ENCODE peak calls at places on chromosomes 13 and 19, in eight cellular contexts. One of them, this sample, is unnamed.

GRCh38 chr19:56400485-56400884 is 3.6 kb upstream of the ZNF583 start:
- DNase-seq in MCF 10A: no peak
- DNase-seq in stimulated activated CD8-positive, alpha-beta memory T cell treated with anti-CD3 and anti-CD28 coated beads, Interleukin-7, amount 100 ng/mL, for 1 hour: no peak
- DNase-seq in NCI-H1436: no peak
- DNase-seq in RKO: peak
- DNase-seq in activated CD4-positive, alpha-beta T cell treated with anti-CD3 and anti-CD28 coated beads, Interleukin-2, amount 50 U/mL, for 1 hour: no peak
- DNase-seq in HT1080: no peak
- DNase-seq in effector memory CD4-positive, alpha-beta T cell: no peak
- DNase-seq in this sample: no peak

GRCh38 chr19:35352448-35353304 is 5.0 kb downstream of the FFAR1 start:
- DNase-seq in MCF 10A: peak
- DNase-seq in stimulated activated CD8-positive, alpha-beta memory T cell treated with anti-CD3 and anti-CD28 coated beads, Interleukin-7, amount 100 ng/mL, for 1 hour: peak
- DNase-seq in NCI-H1436: peak
- DNase-seq in RKO: peak
- DNase-seq in activated CD4-positive, alpha-beta T cell treated with anti-CD3 and anti-CD28 coated beads, Interleukin-2, amount 50 U/mL, for 1 hour: peak
- DNase-seq in HT1080: peak
- DNase-seq in effector memory CD4-positive, alpha-beta T cell: peak
- DNase-seq in this sample: peak

GRCh38 chr19:47704024-47704423 is 9.2 kb upstream of the EHD2 start:
- DNase-seq in MCF 10A: peak
- DNase-seq in stimulated activated CD8-positive, alpha-beta memory T cell treated with anti-CD3 and anti-CD28 coated beads, Interleukin-7, amount 100 ng/mL, for 1 hour: no peak
- DNase-seq in NCI-H1436: no peak
- DNase-seq in RKO: no peak
- DNase-seq in activated CD4-positive, alpha-beta T cell treated with anti-CD3 and anti-CD28 coated beads, Interleukin-2, amount 50 U/mL, for 1 hour: no peak
- DNase-seq in HT1080: no peak
- DNase-seq in effector memory CD4-positive, alpha-beta T cell: no peak
- DNase-seq in this sample: no peak

GRCh38 chr19:12969292-12969988 is at the start of gene DAND5:
- DNase-seq in MCF 10A: no peak
- DNase-seq in stimulated activated CD8-positive, alpha-beta memory T cell treated with anti-CD3 and anti-CD28 coated beads, Interleukin-7, amount 100 ng/mL, for 1 hour: no peak
- DNase-seq in NCI-H1436: no peak
- DNase-seq in RKO: no peak
- DNase-seq in activated CD4-positive, alpha-beta T cell treated with anti-CD3 and anti-CD28 coated beads, Interleukin-2, amount 50 U/mL, for 1 hour: no peak
- DNase-seq in HT1080: no peak
- DNase-seq in effector memory CD4-positive, alpha-beta T cell: no peak
- DNase-seq in this sample: no peak

GRCh38 chr19:39676004-39676403 is 20.3 kb downstream of the LGALS16 start:
- DNase-seq in MCF 10A: no peak
- DNase-seq in stimulated activated CD8-positive, alpha-beta memory T cell treated with anti-CD3 and anti-CD28 coated beads, Interleukin-7, amount 100 ng/mL, for 1 hour: no peak
- DNase-seq in NCI-H1436: no peak
- DNase-seq in RKO: peak
- DNase-seq in activated CD4-positive, alpha-beta T cell treated with anti-CD3 and anti-CD28 coated beads, Interleukin-2, amount 50 U/mL, for 1 hour: no peak
- DNase-seq in HT1080: peak
- DNase-seq in effector memory CD4-positive, alpha-beta T cell: no peak
- DNase-seq in this sample: no peak

GRCh38 chr13:111912453-111912866 is 154.5 kb upstream of the SOX1 start:
- DNase-seq in MCF 10A: no peak
- DNase-seq in stimulated activated CD8-positive, alpha-beta memory T cell treated with anti-CD3 and anti-CD28 coated beads, Interleukin-7, amount 100 ng/mL, for 1 hour: no peak
- DNase-seq in NCI-H1436: no peak
- DNase-seq in RKO: no peak
- DNase-seq in activated CD4-positive, alpha-beta T cell treated with anti-CD3 and anti-CD28 coated beads, Interleukin-2, amount 50 U/mL, for 1 hour: no peak
- DNase-seq in HT1080: no peak
- DNase-seq in effector memory CD4-positive, alpha-beta T cell: no peak
- DNase-seq in this sample: no peak

GRCh38 chr13:24627090-24627714 is 53.0 kb upstream of the ATP12A start:
- DNase-seq in MCF 10A: no peak
- DNase-seq in stimulated activated CD8-positive, alpha-beta memory T cell treated with anti-CD3 and anti-CD28 coated beads, Interleukin-7, amount 100 ng/mL, for 1 hour: no peak
- DNase-seq in NCI-H1436: no peak
- DNase-seq in RKO: no peak
- DNase-seq in activated CD4-positive, alpha-beta T cell treated with anti-CD3 and anti-CD28 coated beads, Interleukin-2, amount 50 U/mL, for 1 hour: no peak
- DNase-seq in HT1080: no peak
- DNase-seq in effector memory CD4-positive, alpha-beta T cell: no peak
- DNase-seq in this sample: no peak

GRCh38 chr13:25267715-25268114 is 19.6 kb downstream of the MTMR6 start:
- DNase-seq in MCF 10A: peak
- DNase-seq in stimulated activated CD8-positive, alpha-beta memory T cell treated with anti-CD3 and anti-CD28 coated beads, Interleukin-7, amount 100 ng/mL, for 1 hour: no peak
- DNase-seq in NCI-H1436: no peak
- DNase-seq in RKO: peak
- DNase-seq in activated CD4-positive, alpha-beta T cell treated with anti-CD3 and anti-CD28 coated beads, Interleukin-2, amount 50 U/mL, for 1 hour: no peak
- DNase-seq in HT1080: no peak
- DNase-seq in effector memory CD4-positive, alpha-beta T cell: no peak
- DNase-seq in this sample: no peak

GRCh38 chr13:51895906-51896888 is 34.4 kb downstream of the CCDC70 start:
- DNase-seq in MCF 10A: peak
- DNase-seq in stimulated activated CD8-positive, alpha-beta memory T cell treated with anti-CD3 and anti-CD28 coated beads, Interleukin-7, amount 100 ng/mL, for 1 hour: no peak
- DNase-seq in NCI-H1436: no peak
- DNase-seq in RKO: peak
- DNase-seq in activated CD4-positive, alpha-beta T cell treated with anti-CD3 and anti-CD28 coated beads, Interleukin-2, amount 50 U/mL, for 1 hour: peak
- DNase-seq in HT1080: peak
- DNase-seq in effector memory CD4-positive, alpha-beta T cell: peak
- DNase-seq in this sample: peak

GRCh38 chr13:51136276-51136980 is 25.4 kb upstream of the C13orf42 start:
- DNase-seq in MCF 10A: no peak
- DNase-seq in stimulated activated CD8-positive, alpha-beta memory T cell treated with anti-CD3 and anti-CD28 coated beads, Interleukin-7, amount 100 ng/mL, for 1 hour: no peak
- DNase-seq in NCI-H1436: no peak
- DNase-seq in RKO: no peak
- DNase-seq in activated CD4-positive, alpha-beta T cell treated with anti-CD3 and anti-CD28 coated beads, Interleukin-2, amount 50 U/mL, for 1 hour: no peak
- DNase-seq in HT1080: no peak
- DNase-seq in effector memory CD4-positive, alpha-beta T cell: no peak
- DNase-seq in this sample: no peak

GRCh38 chr13:40657961-40658360 is 8.5 kb downstream of the FOXO1 start:
- DNase-seq in MCF 10A: no peak
- DNase-seq in stimulated activated CD8-positive, alpha-beta memory T cell treated with anti-CD3 and anti-CD28 coated beads, Interleukin-7, amount 100 ng/mL, for 1 hour: no peak
- DNase-seq in NCI-H1436: no peak
- DNase-seq in RKO: no peak
- DNase-seq in activated CD4-positive, alpha-beta T cell treated with anti-CD3 and anti-CD28 coated beads, Interleukin-2, amount 50 U/mL, for 1 hour: no peak
- DNase-seq in HT1080: no peak
- DNase-seq in effector memory CD4-positive, alpha-beta T cell: no peak
- DNase-seq in this sample: no peak

GRCh38 chr13:100483836-100484381 is 104.7 kb downstream of the GGACT start:
- DNase-seq in MCF 10A: no peak
- DNase-seq in stimulated activated CD8-positive, alpha-beta memory T cell treated with anti-CD3 and anti-CD28 coated beads, Interleukin-7, amount 100 ng/mL, for 1 hour: no peak
- DNase-seq in NCI-H1436: no peak
- DNase-seq in RKO: no peak
- DNase-seq in activated CD4-positive, alpha-beta T cell treated with anti-CD3 and anti-CD28 coated beads, Interleukin-2, amount 50 U/mL, for 1 hour: no peak
- DNase-seq in HT1080: no peak
- DNase-seq in effector memory CD4-positive, alpha-beta T cell: no peak
- DNase-seq in this sample: no peak

GRCh38 chr13:97339019-97339988 is 94.7 kb upstream of the RAP2A start:
- DNase-seq in MCF 10A: no peak
- DNase-seq in stimulated activated CD8-positive, alpha-beta memory T cell treated with anti-CD3 and anti-CD28 coated beads, Interleukin-7, amount 100 ng/mL, for 1 hour: no peak
- DNase-seq in NCI-H1436: no peak
- DNase-seq in RKO: no peak
- DNase-seq in activated CD4-positive, alpha-beta T cell treated with anti-CD3 and anti-CD28 coated beads, Interleukin-2, amount 50 U/mL, for 1 hour: no peak
- DNase-seq in HT1080: no peak
- DNase-seq in effector memory CD4-positive, alpha-beta T cell: no peak
- DNase-seq in this sample: no peak

GRCh38 chr13:31803327-31803726 is 64.0 kb downstream of the RXFP2 start:
- DNase-seq in MCF 10A: no peak
- DNase-seq in stimulated activated CD8-positive, alpha-beta memory T cell treated with anti-CD3 and anti-CD28 coated beads, Interleukin-7, amount 100 ng/mL, for 1 hour: no peak
- DNase-seq in NCI-H1436: no peak
- DNase-seq in RKO: no peak
- DNase-seq in activated CD4-positive, alpha-beta T cell treated with anti-CD3 and anti-CD28 coated beads, Interleukin-2, amount 50 U/mL, for 1 hour: no peak
- DNase-seq in HT1080: no peak
- DNase-seq in effector memory CD4-positive, alpha-beta T cell: no peak
- DNase-seq in this sample: no peak

GRCh38 chr13:79781829-79782540 is 301.0 kb downstream of the NDFIP2 start:
- DNase-seq in MCF 10A: no peak
- DNase-seq in stimulated activated CD8-positive, alpha-beta memory T cell treated with anti-CD3 and anti-CD28 coated beads, Interleukin-7, amount 100 ng/mL, for 1 hour: no peak
- DNase-seq in NCI-H1436: no peak
- DNase-seq in RKO: no peak
- DNase-seq in activated CD4-positive, alpha-beta T cell treated with anti-CD3 and anti-CD28 coated beads, Interleukin-2, amount 50 U/mL, for 1 hour: no peak
- DNase-seq in HT1080: no peak
- DNase-seq in effector memory CD4-positive, alpha-beta T cell: no peak
- DNase-seq in this sample: no peak

GRCh38 chr13:43528992-43529391 is 257.8 kb downstream of the ENOX1 start:
- DNase-seq in MCF 10A: peak
- DNase-seq in stimulated activated CD8-positive, alpha-beta memory T cell treated with anti-CD3 and anti-CD28 coated beads, Interleukin-7, amount 100 ng/mL, for 1 hour: no peak
- DNase-seq in NCI-H1436: no peak
- DNase-seq in RKO: no peak
- DNase-seq in activated CD4-positive, alpha-beta T cell treated with anti-CD3 and anti-CD28 coated beads, Interleukin-2, amount 50 U/mL, for 1 hour: no peak
- DNase-seq in HT1080: no peak
- DNase-seq in effector memory CD4-positive, alpha-beta T cell: no peak
- DNase-seq in this sample: no peak

GRCh38 chr13:51959773-51960172 is 51.5 kb downstream of the ATP7B start:
- DNase-seq in MCF 10A: no peak
- DNase-seq in stimulated activated CD8-positive, alpha-beta memory T cell treated with anti-CD3 and anti-CD28 coated beads, Interleukin-7, amount 100 ng/mL, for 1 hour: no peak
- DNase-seq in NCI-H1436: no peak
- DNase-seq in RKO: no peak
- DNase-seq in activated CD4-positive, alpha-beta T cell treated with anti-CD3 and anti-CD28 coated beads, Interleukin-2, amount 50 U/mL, for 1 hour: no peak
- DNase-seq in HT1080: no peak
- DNase-seq in effector memory CD4-positive, alpha-beta T cell: no peak
- DNase-seq in this sample: no peak

GRCh38 chr19:934865-935422 is 9.1 kb downstream of the ARID3A start:
- DNase-seq in MCF 10A: peak
- DNase-seq in stimulated activated CD8-positive, alpha-beta memory T cell treated with anti-CD3 and anti-CD28 coated beads, Interleukin-7, amount 100 ng/mL, for 1 hour: no peak
- DNase-seq in NCI-H1436: no peak
- DNase-seq in RKO: no peak
- DNase-seq in activated CD4-positive, alpha-beta T cell treated with anti-CD3 and anti-CD28 coated beads, Interleukin-2, amount 50 U/mL, for 1 hour: no peak
- DNase-seq in HT1080: no peak
- DNase-seq in effector memory CD4-positive, alpha-beta T cell: no peak
- DNase-seq in this sample: no peak

GRCh38 chr13:98823442-98823841 is 71.0 kb upstream of the SLC15A1 start:
- DNase-seq in MCF 10A: no peak
- DNase-seq in stimulated activated CD8-positive, alpha-beta memory T cell treated with anti-CD3 and anti-CD28 coated beads, Interleukin-7, amount 100 ng/mL, for 1 hour: no peak
- DNase-seq in NCI-H1436: no peak
- DNase-seq in RKO: no peak
- DNase-seq in activated CD4-positive, alpha-beta T cell treated with anti-CD3 and anti-CD28 coated beads, Interleukin-2, amount 50 U/mL, for 1 hour: no peak
- DNase-seq in HT1080: no peak
- DNase-seq in effector memory CD4-positive, alpha-beta T cell: no peak
- DNase-seq in this sample: no peak

GRCh38 chr13:106506286-106506685 is 29.2 kb downstream of the EFNB2 start:
- DNase-seq in MCF 10A: no peak
- DNase-seq in stimulated activated CD8-positive, alpha-beta memory T cell treated with anti-CD3 and anti-CD28 coated beads, Interleukin-7, amount 100 ng/mL, for 1 hour: no peak
- DNase-seq in NCI-H1436: no peak
- DNase-seq in RKO: no peak
- DNase-seq in activated CD4-positive, alpha-beta T cell treated with anti-CD3 and anti-CD28 coated beads, Interleukin-2, amount 50 U/mL, for 1 hour: no peak
- DNase-seq in HT1080: no peak
- DNase-seq in effector memory CD4-positive, alpha-beta T cell: no peak
- DNase-seq in this sample: no peak

GRCh38 chr19:33794578-33795369 is 1.9 kb upstream of the KCTD15 start:
- DNase-seq in MCF 10A: no peak
- DNase-seq in stimulated activated CD8-positive, alpha-beta memory T cell treated with anti-CD3 and anti-CD28 coated beads, Interleukin-7, amount 100 ng/mL, for 1 hour: no peak
- DNase-seq in NCI-H1436: no peak
- DNase-seq in RKO: no peak
- DNase-seq in activated CD4-positive, alpha-beta T cell treated with anti-CD3 and anti-CD28 coated beads, Interleukin-2, amount 50 U/mL, for 1 hour: no peak
- DNase-seq in HT1080: no peak
- DNase-seq in effector memory CD4-positive, alpha-beta T cell: no peak
- DNase-seq in this sample: no peak

GRCh38 chr13:59776924-59777690 is 386.6 kb downstream of the DIAPH3 start:
- DNase-seq in MCF 10A: peak
- DNase-seq in stimulated activated CD8-positive, alpha-beta memory T cell treated with anti-CD3 and anti-CD28 coated beads, Interleukin-7, amount 100 ng/mL, for 1 hour: no peak
- DNase-seq in NCI-H1436: no peak
- DNase-seq in RKO: peak
- DNase-seq in activated CD4-positive, alpha-beta T cell treated with anti-CD3 and anti-CD28 coated beads, Interleukin-2, amount 50 U/mL, for 1 hour: no peak
- DNase-seq in HT1080: peak
- DNase-seq in effector memory CD4-positive, alpha-beta T cell: no peak
- DNase-seq in this sample: no peak

GRCh38 chr19:46716013-46716671 is 772 bp downstream of the PRKD2 start:
- DNase-seq in MCF 10A: peak
- DNase-seq in stimulated activated CD8-positive, alpha-beta memory T cell treated with anti-CD3 and anti-CD28 coated beads, Interleukin-7, amount 100 ng/mL, for 1 hour: no peak
- DNase-seq in NCI-H1436: peak
- DNase-seq in RKO: peak
- DNase-seq in activated CD4-positive, alpha-beta T cell treated with anti-CD3 and anti-CD28 coated beads, Interleukin-2, amount 50 U/mL, for 1 hour: no peak
- DNase-seq in HT1080: no peak
- DNase-seq in effector memory CD4-positive, alpha-beta T cell: no peak
- DNase-seq in this sample: no peak

GRCh38 chr13:99046851-99047250 is 69.0 kb upstream of the DOCK9 start:
- DNase-seq in MCF 10A: no peak
- DNase-seq in stimulated activated CD8-positive, alpha-beta memory T cell treated with anti-CD3 and anti-CD28 coated beads, Interleukin-7, amount 100 ng/mL, for 1 hour: no peak
- DNase-seq in NCI-H1436: no peak
- DNase-seq in RKO: no peak
- DNase-seq in activated CD4-positive, alpha-beta T cell treated with anti-CD3 and anti-CD28 coated beads, Interleukin-2, amount 50 U/mL, for 1 hour: no peak
- DNase-seq in HT1080: no peak
- DNase-seq in effector memory CD4-positive, alpha-beta T cell: no peak
- DNase-seq in this sample: no peak

GRCh38 chr13:27559714-27560113 is 60.6 kb downstream of the LNX2 start:
- DNase-seq in MCF 10A: no peak
- DNase-seq in stimulated activated CD8-positive, alpha-beta memory T cell treated with anti-CD3 and anti-CD28 coated beads, Interleukin-7, amount 100 ng/mL, for 1 hour: no peak
- DNase-seq in NCI-H1436: no peak
- DNase-seq in RKO: peak
- DNase-seq in activated CD4-positive, alpha-beta T cell treated with anti-CD3 and anti-CD28 coated beads, Interleukin-2, amount 50 U/mL, for 1 hour: no peak
- DNase-seq in HT1080: no peak
- DNase-seq in effector memory CD4-positive, alpha-beta T cell: peak
- DNase-seq in this sample: no peak

GRCh38 chr19:35346193-35347052 is 1.3 kb upstream of the FFAR1 start:
- DNase-seq in MCF 10A: no peak
- DNase-seq in stimulated activated CD8-positive, alpha-beta memory T cell treated with anti-CD3 and anti-CD28 coated beads, Interleukin-7, amount 100 ng/mL, for 1 hour: no peak
- DNase-seq in NCI-H1436: no peak
- DNase-seq in RKO: no peak
- DNase-seq in activated CD4-positive, alpha-beta T cell treated with anti-CD3 and anti-CD28 coated beads, Interleukin-2, amount 50 U/mL, for 1 hour: peak
- DNase-seq in HT1080: no peak
- DNase-seq in effector memory CD4-positive, alpha-beta T cell: peak
- DNase-seq in this sample: peak

GRCh38 chr19:4657835-4658234 is 12.3 kb downstream of the MYDGF start:
- DNase-seq in MCF 10A: no peak
- DNase-seq in stimulated activated CD8-positive, alpha-beta memory T cell treated with anti-CD3 and anti-CD28 coated beads, Interleukin-7, amount 100 ng/mL, for 1 hour: no peak
- DNase-seq in NCI-H1436: no peak
- DNase-seq in RKO: no peak
- DNase-seq in activated CD4-positive, alpha-beta T cell treated with anti-CD3 and anti-CD28 coated beads, Interleukin-2, amount 50 U/mL, for 1 hour: no peak
- DNase-seq in HT1080: no peak
- DNase-seq in effector memory CD4-positive, alpha-beta T cell: no peak
- DNase-seq in this sample: no peak

GRCh38 chr13:73058741-73059459 is at the start of gene KLF5:
- DNase-seq in MCF 10A: peak
- DNase-seq in stimulated activated CD8-positive, alpha-beta memory T cell treated with anti-CD3 and anti-CD28 coated beads, Interleukin-7, amount 100 ng/mL, for 1 hour: peak
- DNase-seq in NCI-H1436: peak
- DNase-seq in RKO: peak
- DNase-seq in activated CD4-positive, alpha-beta T cell treated with anti-CD3 and anti-CD28 coated beads, Interleukin-2, amount 50 U/mL, for 1 hour: peak
- DNase-seq in HT1080: peak
- DNase-seq in effector memory CD4-positive, alpha-beta T cell: peak
- DNase-seq in this sample: peak

GRCh38 chr13:105105471-105105870 is 1430.0 kb downstream of the EFNB2 start:
- DNase-seq in MCF 10A: no peak
- DNase-seq in stimulated activated CD8-positive, alpha-beta memory T cell treated with anti-CD3 and anti-CD28 coated beads, Interleukin-7, amount 100 ng/mL, for 1 hour: no peak
- DNase-seq in NCI-H1436: no peak
- DNase-seq in RKO: no peak
- DNase-seq in activated CD4-positive, alpha-beta T cell treated with anti-CD3 and anti-CD28 coated beads, Interleukin-2, amount 50 U/mL, for 1 hour: no peak
- DNase-seq in HT1080: no peak
- DNase-seq in effector memory CD4-positive, alpha-beta T cell: no peak
- DNase-seq in this sample: no peak

GRCh38 chr19:6222884-6223283 is 56.9 kb downstream of the MLLT1 start:
- DNase-seq in MCF 10A: peak
- DNase-seq in stimulated activated CD8-positive, alpha-beta memory T cell treated with anti-CD3 and anti-CD28 coated beads, Interleukin-7, amount 100 ng/mL, for 1 hour: no peak
- DNase-seq in NCI-H1436: no peak
- DNase-seq in RKO: no peak
- DNase-seq in activated CD4-positive, alpha-beta T cell treated with anti-CD3 and anti-CD28 coated beads, Interleukin-2, amount 50 U/mL, for 1 hour: no peak
- DNase-seq in HT1080: no peak
- DNase-seq in effector memory CD4-positive, alpha-beta T cell: no peak
- DNase-seq in this sample: no peak

This sample was measured in effector CD4-positive, alpha-beta T cell.